ENCODE peak calls at places on chromosome 12, in ten cellular contexts. One of them, this sample, is unnamed.

GRCh38 chr12:109052097-109052414 is 320 bp upstream of the USP30 start:
- ATAC-seq in Panc1: no peak
- ATAC-seq in upper lobe of right lung: no peak
- ATAC-seq in CD4-positive, CD25-positive, alpha-beta regulatory T cell: no peak
- ATAC-seq in heart right ventricle: no peak
- ATAC-seq in lower lobe of right lung: no peak
- ATAC-seq in HepG2: no peak
- ATAC-seq in lung: no peak
- ATAC-seq in DND-41: no peak
- ATAC-seq in aorta: no peak
- ATAC-seq in this sample: no peak

GRCh38 chr12:113285679-113286645 is 48.9 kb downstream of the SLC8B1 start:
- ATAC-seq in lower lobe of right lung: peak; percentile 55
- ATAC-seq in aorta: no peak
- ATAC-seq in Panc1: no peak
- ATAC-seq in CD4-positive, CD25-positive, alpha-beta regulatory T cell: no peak
- ATAC-seq in lung: no peak
- ATAC-seq in upper lobe of right lung: peak; percentile 36
- ATAC-seq in HepG2: no peak
- ATAC-seq in heart right ventricle: peak; percentile 16
- ATAC-seq in DND-41: no peak
- ATAC-seq in this sample: peak; percentile 27

GRCh38 chr12:93536111-93536765 is 36.2 kb upstream of the SOCS2 start:
- ATAC-seq in aorta: no peak
- ATAC-seq in heart right ventricle: no peak
- ATAC-seq in DND-41: no peak
- ATAC-seq in Panc1: no peak
- ATAC-seq in lung: no peak
- ATAC-seq in HepG2: no peak
- ATAC-seq in CD4-positive, CD25-positive, alpha-beta regulatory T cell: peak; percentile 15
- ATAC-seq in lower lobe of right lung: no peak
- ATAC-seq in upper lobe of right lung: no peak
- ATAC-seq in this sample: no peak

GRCh38 chr12:75623631-75624118 is 112.3 kb upstream of the KRR1 start:
- ATAC-seq in lung: no peak
- ATAC-seq in HepG2: peak; percentile 99
- ATAC-seq in lower lobe of right lung: peak; percentile 35
- ATAC-seq in upper lobe of right lung: peak; percentile 37
- ATAC-seq in heart right ventricle: peak; percentile 90
- ATAC-seq in DND-41: peak; percentile 57
- ATAC-seq in aorta: peak; percentile 26
- ATAC-seq in Panc1: peak; percentile 93
- ATAC-seq in CD4-positive, CD25-positive, alpha-beta regulatory T cell: no peak
- ATAC-seq in this sample: no peak

GRCh38 chr12:94762943-94763342 is 112.6 kb upstream of the TMCC3 start:
- ATAC-seq in HepG2: no peak
- ATAC-seq in upper lobe of right lung: peak; percentile 36
- ATAC-seq in heart right ventricle: no peak
- ATAC-seq in lower lobe of right lung: peak; percentile 52
- ATAC-seq in aorta: no peak
- ATAC-seq in lung: no peak
- ATAC-seq in DND-41: no peak
- ATAC-seq in Panc1: no peak
- ATAC-seq in CD4-positive, CD25-positive, alpha-beta regulatory T cell: no peak
- ATAC-seq in this sample: no peak

GRCh38 chr12:90979936-90980335 is 24.8 kb downstream of the EPYC start:
- ATAC-seq in HepG2: no peak
- ATAC-seq in heart right ventricle: peak; percentile 77
- ATAC-seq in lower lobe of right lung: no peak
- ATAC-seq in DND-41: no peak
- ATAC-seq in lung: no peak
- ATAC-seq in upper lobe of right lung: no peak
- ATAC-seq in aorta: no peak
- ATAC-seq in CD4-positive, CD25-positive, alpha-beta regulatory T cell: no peak
- ATAC-seq in Panc1: no peak
- ATAC-seq in this sample: no peak

GRCh38 chr12:72901685-72902084 is 629.5 kb downstream of the TRHDE start:
- ATAC-seq in lower lobe of right lung: no peak
- ATAC-seq in Panc1: no peak
- ATAC-seq in DND-41: no peak
- ATAC-seq in upper lobe of right lung: no peak
- ATAC-seq in heart right ventricle: no peak
- ATAC-seq in aorta: no peak
- ATAC-seq in CD4-positive, CD25-positive, alpha-beta regulatory T cell: no peak
- ATAC-seq in lung: no peak
- ATAC-seq in HepG2: no peak
- ATAC-seq in this sample: no peak

GRCh38 chr12:72268386-72268785 is 3.8 kb upstream of the TRHDE start:
- ATAC-seq in CD4-positive, CD25-positive, alpha-beta regulatory T cell: no peak
- ATAC-seq in aorta: no peak
- ATAC-seq in HepG2: no peak
- ATAC-seq in lung: no peak
- ATAC-seq in DND-41: no peak
- ATAC-seq in Panc1: no peak
- ATAC-seq in heart right ventricle: no peak
- ATAC-seq in upper lobe of right lung: no peak
- ATAC-seq in lower lobe of right lung: no peak
- ATAC-seq in this sample: no peak

GRCh38 chr12:11633968-11634367 is 15.5 kb upstream of the ETV6 start:
- ATAC-seq in DND-41: no peak
- ATAC-seq in HepG2: no peak
- ATAC-seq in aorta: no peak
- ATAC-seq in Panc1: no peak
- ATAC-seq in CD4-positive, CD25-positive, alpha-beta regulatory T cell: no peak
- ATAC-seq in lung: no peak
- ATAC-seq in lower lobe of right lung: no peak
- ATAC-seq in upper lobe of right lung: no peak
- ATAC-seq in heart right ventricle: no peak
- ATAC-seq in this sample: no peak

GRCh38 chr12:97757431-97758091 is 295.0 kb downstream of the RMST start:
- ATAC-seq in CD4-positive, CD25-positive, alpha-beta regulatory T cell: no peak
- ATAC-seq in lung: peak; percentile 47
- ATAC-seq in heart right ventricle: peak; percentile 41
- ATAC-seq in lower lobe of right lung: no peak
- ATAC-seq in aorta: peak; percentile 69
- ATAC-seq in HepG2: no peak
- ATAC-seq in Panc1: no peak
- ATAC-seq in DND-41: no peak
- ATAC-seq in upper lobe of right lung: no peak
- ATAC-seq in this sample: peak; percentile 51

GRCh38 chr12:119682635-119683340 is 14.9 kb downstream of the PRKAB1 start:
- ATAC-seq in lower lobe of right lung: peak; percentile 43
- ATAC-seq in DND-41: peak; percentile 36
- ATAC-seq in HepG2: no peak
- ATAC-seq in CD4-positive, CD25-positive, alpha-beta regulatory T cell: no peak
- ATAC-seq in lung: no peak
- ATAC-seq in heart right ventricle: peak; percentile 71
- ATAC-seq in upper lobe of right lung: peak; percentile 66
- ATAC-seq in aorta: peak; percentile 16
- ATAC-seq in Panc1: no peak
- ATAC-seq in this sample: no peak

GRCh38 chr12:114952573-114953196 is 268.7 kb upstream of the TBX3 start:
- ATAC-seq in aorta: no peak
- ATAC-seq in lower lobe of right lung: peak; percentile 59
- ATAC-seq in CD4-positive, CD25-positive, alpha-beta regulatory T cell: no peak
- ATAC-seq in HepG2: no peak
- ATAC-seq in lung: no peak
- ATAC-seq in Panc1: no peak
- ATAC-seq in DND-41: no peak
- ATAC-seq in upper lobe of right lung: peak; percentile 60
- ATAC-seq in heart right ventricle: peak; percentile 98
- ATAC-seq in this sample: peak; percentile 36

GRCh38 chr12:1670815-1671268 is 20.0 kb upstream of the ADIPOR2 start:
- ATAC-seq in upper lobe of right lung: no peak
- ATAC-seq in lower lobe of right lung: no peak
- ATAC-seq in lung: no peak
- ATAC-seq in HepG2: no peak
- ATAC-seq in heart right ventricle: no peak
- ATAC-seq in DND-41: no peak
- ATAC-seq in CD4-positive, CD25-positive, alpha-beta regulatory T cell: no peak
- ATAC-seq in aorta: no peak
- ATAC-seq in Panc1: no peak
- ATAC-seq in this sample: no peak

GRCh38 chr12:46386877-46387629 is 14.5 kb upstream of the SLC38A2 start:
- ATAC-seq in heart right ventricle: no peak
- ATAC-seq in aorta: no peak
- ATAC-seq in lung: no peak
- ATAC-seq in upper lobe of right lung: no peak
- ATAC-seq in DND-41: no peak
- ATAC-seq in lower lobe of right lung: no peak
- ATAC-seq in HepG2: no peak
- ATAC-seq in Panc1: no peak
- ATAC-seq in CD4-positive, CD25-positive, alpha-beta regulatory T cell: no peak
- ATAC-seq in this sample: no peak
- H3K27ac ChIP-seq in heart right ventricle: peak overlapping the region; percentile 69
- H3K27ac ChIP-seq in aorta: peak overlapping the region; percentile 90
- H3K27ac ChIP-seq in lung: peak overlapping the region; percentile 84
- H3K27ac ChIP-seq in upper lobe of right lung: peak overlapping the region; percentile 99
- H3K27ac ChIP-seq in DND-41: no peak overlapping the region
- H3K27ac ChIP-seq in lower lobe of right lung: peak overlapping the region; percentile 66
- H3K27ac ChIP-seq in HepG2: peak overlapping the region; percentile 98
- H3K27ac ChIP-seq in Panc1: peak overlapping the region; percentile 100
- H3K27ac ChIP-seq in CD4-positive, CD25-positive, alpha-beta regulatory T cell: no peak overlapping the region
- H3K27ac ChIP-seq in this sample: peak overlapping the region; percentile 81

GRCh38 chr12:57511161-57511560 is 9.2 kb downstream of the DDIT3 start:
- ATAC-seq in aorta: no peak
- ATAC-seq in Panc1: no peak
- ATAC-seq in upper lobe of right lung: no peak
- ATAC-seq in lung: no peak
- ATAC-seq in heart right ventricle: no peak
- ATAC-seq in HepG2: no peak
- ATAC-seq in CD4-positive, CD25-positive, alpha-beta regulatory T cell: no peak
- ATAC-seq in lower lobe of right lung: no peak
- ATAC-seq in DND-41: no peak
- ATAC-seq in this sample: no peak

GRCh38 chr12:57512665-57513064 is 7.6 kb downstream of the DDIT3 start:
- ATAC-seq in DND-41: no peak
- ATAC-seq in lower lobe of right lung: no peak
- ATAC-seq in lung: no peak
- ATAC-seq in Panc1: no peak
- ATAC-seq in heart right ventricle: no peak
- ATAC-seq in CD4-positive, CD25-positive, alpha-beta regulatory T cell: no peak
- ATAC-seq in HepG2: peak; percentile 9
- ATAC-seq in upper lobe of right lung: no peak
- ATAC-seq in aorta: no peak
- ATAC-seq in this sample: no peak

GRCh38 chr12:57511588-57512325 is 8.6 kb downstream of the DDIT3 start:
- ATAC-seq in heart right ventricle: no peak
- ATAC-seq in lower lobe of right lung: no peak
- ATAC-seq in upper lobe of right lung: no peak
- ATAC-seq in aorta: no peak
- ATAC-seq in Panc1: no peak
- ATAC-seq in DND-41: no peak
- ATAC-seq in lung: no peak
- ATAC-seq in CD4-positive, CD25-positive, alpha-beta regulatory T cell: no peak
- ATAC-seq in HepG2: no peak
- ATAC-seq in this sample: no peak

GRCh38 chr12:57514720-57515467 is 5.4 kb downstream of the DDIT3 start:
- ATAC-seq in CD4-positive, CD25-positive, alpha-beta regulatory T cell: no peak
- ATAC-seq in upper lobe of right lung: no peak
- ATAC-seq in Panc1: peak; percentile 32
- ATAC-seq in lower lobe of right lung: no peak
- ATAC-seq in heart right ventricle: no peak
- ATAC-seq in lung: no peak
- ATAC-seq in aorta: no peak
- ATAC-seq in HepG2: no peak
- ATAC-seq in DND-41: no peak
- ATAC-seq in this sample: no peak

GRCh38 chr12:57513266-57513665 is 7.0 kb downstream of the DDIT3 start:
- ATAC-seq in heart right ventricle: no peak
- ATAC-seq in CD4-positive, CD25-positive, alpha-beta regulatory T cell: no peak
- ATAC-seq in lower lobe of right lung: no peak
- ATAC-seq in Panc1: no peak
- ATAC-seq in aorta: no peak
- ATAC-seq in HepG2: no peak
- ATAC-seq in lung: no peak
- ATAC-seq in upper lobe of right lung: no peak
- ATAC-seq in DND-41: no peak
- ATAC-seq in this sample: no peak
- H3K27ac ChIP-seq in heart right ventricle: no peak overlapping the region
- H3K27ac ChIP-seq in CD4-positive, CD25-positive, alpha-beta regulatory T cell: no peak overlapping the region
- H3K27ac ChIP-seq in lower lobe of right lung: no peak overlapping the region
- H3K27ac ChIP-seq in Panc1: no peak overlapping the region
- H3K27ac ChIP-seq in aorta: no peak overlapping the region
- H3K27ac ChIP-seq in HepG2: no peak overlapping the region
- H3K27ac ChIP-seq in lung: no peak overlapping the region
- H3K27ac ChIP-seq in upper lobe of right lung: no peak overlapping the region
- H3K27ac ChIP-seq in DND-41: no peak overlapping the region
- H3K27ac ChIP-seq in this sample: peak overlapping the region; percentile 3

DNA sequence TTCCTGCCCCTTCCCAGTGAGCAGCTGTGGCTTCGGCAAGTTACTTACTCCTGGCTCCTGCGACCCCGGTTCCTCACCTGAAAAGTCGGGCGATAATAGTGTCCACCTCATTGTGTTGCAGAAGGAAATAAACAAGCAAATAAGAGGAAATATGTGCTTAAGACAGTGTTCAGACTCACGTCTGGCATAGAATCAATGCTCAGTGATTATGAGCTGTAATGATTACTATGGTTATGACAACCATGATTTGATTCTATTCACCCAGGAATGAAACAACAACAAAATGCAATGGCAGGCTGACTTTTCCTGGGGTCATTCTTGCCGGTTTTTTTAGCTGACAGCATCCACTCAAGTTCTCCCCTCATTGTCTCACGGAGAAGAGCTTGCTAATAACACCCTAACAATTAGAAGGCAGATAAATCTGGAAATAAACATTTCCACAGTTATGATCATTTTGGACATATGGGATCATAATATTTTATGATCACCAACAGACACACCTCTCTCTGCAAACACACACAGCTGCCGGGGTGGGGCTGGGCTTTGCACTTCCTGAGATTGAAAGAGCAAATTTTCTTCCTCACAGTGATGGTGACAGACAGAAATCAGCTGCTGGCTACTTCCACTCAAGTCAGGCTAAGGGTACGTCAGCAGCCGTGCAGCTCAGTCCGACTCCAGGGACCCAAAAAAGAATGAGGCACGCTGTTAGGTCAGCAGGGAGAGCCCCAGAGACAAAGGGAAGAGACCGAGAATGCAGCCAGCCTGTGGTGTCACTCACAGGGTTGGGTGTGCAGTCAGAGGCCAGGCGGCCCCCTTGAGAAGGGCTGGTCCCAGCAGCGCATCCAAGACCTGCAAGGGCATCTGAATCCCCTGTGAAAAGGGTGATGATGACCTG is 158.0 kb downstream of the RIMBP2 start:
- ATAC-seq in heart right ventricle: no peak
- ATAC-seq in DND-41: no peak
- ATAC-seq in upper lobe of right lung: no peak
- ATAC-seq in HepG2: no peak
- ATAC-seq in CD4-positive, CD25-positive, alpha-beta regulatory T cell: no peak
- ATAC-seq in aorta: no peak
- ATAC-seq in lung: no peak
- ATAC-seq in Panc1: no peak
- ATAC-seq in lower lobe of right lung: no peak
- ATAC-seq in this sample: no peak
- H3K27ac ChIP-seq in heart right ventricle: no peak overlapping the region
- H3K27ac ChIP-seq in DND-41: no peak overlapping the region
- H3K27ac ChIP-seq in upper lobe of right lung: no peak overlapping the region
- H3K27ac ChIP-seq in HepG2: no peak overlapping the region
- H3K27ac ChIP-seq in CD4-positive, CD25-positive, alpha-beta regulatory T cell: no peak overlapping the region
- H3K27ac ChIP-seq in aorta: no peak overlapping the region
- H3K27ac ChIP-seq in lung: no peak overlapping the region
- H3K27ac ChIP-seq in Panc1: no peak overlapping the region
- H3K27ac ChIP-seq in lower lobe of right lung: no peak overlapping the region
- H3K27ac ChIP-seq in this sample: no peak overlapping the region

GRCh38 chr12:27104546-27104945 is 22.2 kb upstream of the C12orf71 start:
- ATAC-seq in CD4-positive, CD25-positive, alpha-beta regulatory T cell: no peak
- ATAC-seq in lower lobe of right lung: peak; percentile 69
- ATAC-seq in lung: no peak
- ATAC-seq in heart right ventricle: no peak
- ATAC-seq in DND-41: no peak
- ATAC-seq in Panc1: no peak
- ATAC-seq in HepG2: no peak
- ATAC-seq in upper lobe of right lung: peak; percentile 46
- ATAC-seq in aorta: no peak
- ATAC-seq in this sample: no peak
- H3K27ac ChIP-seq in CD4-positive, CD25-positive, alpha-beta regulatory T cell: no peak overlapping the region
- H3K27ac ChIP-seq in lower lobe of right lung: no peak overlapping the region
- H3K27ac ChIP-seq in lung: no peak overlapping the region
- H3K27ac ChIP-seq in heart right ventricle: no peak overlapping the region
- H3K27ac ChIP-seq in DND-41: no peak overlapping the region
- H3K27ac ChIP-seq in Panc1: no peak overlapping the region
- H3K27ac ChIP-seq in HepG2: no peak overlapping the region
- H3K27ac ChIP-seq in upper lobe of right lung: no peak overlapping the region
- H3K27ac ChIP-seq in aorta: no peak overlapping the region
- H3K27ac ChIP-seq in this sample: no peak overlapping the region